ENCODE peak calls at places on chromosomes 1 and 21, in nine cellular contexts. Q is CD8-positive, alpha-beta memory T cell; U is ovary; W is breast epithelium; K is left ventricle myocardium inferior; B is fibroblast of lung; D is thoracic aorta; L is cardiac muscle cell; T is brain microvascular endothelial cell. X is an unnamed sample.

GRCh38 chr1:217135987-217136894 is 413.0 kb upstream of the ESRRG start:
- DNase-seq in Q (no peak), U (no peak), W (no peak), K (no peak), B (no peak), D (no peak), L (peak), T (no peak), X (no peak)

GRCh38 chr1:156001682-156002171 is 19.0 kb downstream of the SSR2 start:
- DNase-seq in Q (no peak), U (no peak), W (no peak), K (no peak), B (no peak), D (no peak), L (no peak), T (no peak), X (no peak)

GRCh38 chr1:50620680-50621329 is 197.6 kb upstream of the DMRTA2 start:
- DNase-seq in Q (no peak), U (no peak), W (no peak), K (no peak), B (peak), D (no peak), L (peak), T (no peak), X (no peak)

GRCh38 chr1:233097546-233098254 is 147.3 kb downstream of the NTPCR start:
- DNase-seq in Q (no peak), U (no peak), W (no peak), K (no peak), B (no peak), D (no peak), L (no peak), T (no peak), X (no peak)

GRCh38 chr1:118983558-118984021 is 4.6 kb downstream of the TBX15 start:
- DNase-seq in Q (no peak), U (no peak), W (no peak), K (no peak), B (no peak), D (no peak), L (no peak), T (peak), X (no peak)

GRCh38 chr1:46804926-46805325 is 6.1 kb downstream of the CYP4B1 start:
- DNase-seq in Q (no peak), U (no peak), W (no peak), K (no peak), B (no peak), D (no peak), L (no peak), T (no peak), X (no peak)

GRCh38 chr1:230379928-230380327 is 46.2 kb downstream of the PGBD5 start:
- DNase-seq in Q (no peak), U (no peak), W (no peak), K (no peak), B (no peak), D (no peak), L (no peak), T (no peak), X (no peak)

GRCh38 chr1:55646181-55646580 is 431.0 kb upstream of the USP24 start:
- DNase-seq in Q (no peak), U (no peak), W (no peak), K (no peak), B (no peak), D (no peak), L (no peak), T (no peak), X (no peak)

GRCh38 chr1:235075955-235076308 is 52.7 kb downstream of the TOMM20 start:
- DNase-seq in Q (no peak), U (no peak), W (no peak), K (no peak), B (no peak), D (no peak), L (no peak), T (no peak), X (no peak)

GRCh38 chr1:162077900-162078299 is 8.4 kb downstream of the NOS1AP start:
- DNase-seq in Q (no peak), U (no peak), W (no peak), K (no peak), B (no peak), D (no peak), L (no peak), T (no peak), X (no peak)

GRCh38 chr1:110634455-110635281 is 28.5 kb upstream of the KCNA2 start:
- DNase-seq in Q (peak), U (peak), W (peak), K (peak), B (peak), D (peak), L (no peak), T (no peak), X (peak)

GRCh38 chr1:39898648-39899603 is 2.8 kb downstream of the MYCL start:
- DNase-seq in Q (no peak), U (no peak), W (no peak), K (no peak), B (peak), D (no peak), L (peak), T (peak), X (peak)

GRCh38 chr1:225765982-225766674 is 11.5 kb upstream of the SRP9 start:
- DNase-seq in Q (no peak), U (no peak), W (peak), K (no peak), B (no peak), D (no peak), L (no peak), T (no peak), X (no peak)

GRCh38 chr1:66676616-66677298 is 75.5 kb upstream of the DYNLT5 start:
- DNase-seq in Q (no peak), U (no peak), W (no peak), K (no peak), B (peak), D (no peak), L (no peak), T (peak), X (no peak)

GRCh38 chr1:84427520-84428188 is 29.4 kb downstream of the DNASE2B start:
- DNase-seq in Q (no peak), U (no peak), W (no peak), K (no peak), B (no peak), D (no peak), L (no peak), T (peak), X (no peak)

GRCh38 chr1:86423473-86423872 is 498 bp upstream of the CLCA2 start:
- DNase-seq in Q (no peak), U (no peak), W (no peak), K (no peak), B (no peak), D (no peak), L (no peak), T (no peak), X (no peak)

GRCh38 chr1:226111865-226112395 is 49.4 kb downstream of the H3-3A start:
- DNase-seq in Q (no peak), U (no peak), W (no peak), K (no peak), B (no peak), D (no peak), L (no peak), T (no peak), X (no peak)

GRCh38 chr21:37469441-37469840 is 102.9 kb downstream of the DYRK1A start:
- DNase-seq in Q (no peak), U (no peak), W (no peak), K (no peak), B (no peak), D (no peak), L (no peak), T (no peak), X (no peak)

GRCh38 chr1:62964141-62964540 is 180.2 kb downstream of the ATG4C start:
- DNase-seq in Q (no peak), U (no peak), W (no peak), K (no peak), B (no peak), D (no peak), L (no peak), T (no peak), X (no peak)

GRCh38 chr21:41207401-41208388 is 39.7 kb downstream of the BACE2 start:
- DNase-seq in Q (no peak), U (no peak), W (peak), K (peak), B (peak), D (peak), L (peak), T (peak), X (peak)

GRCh38 chr1:92031281-92032110 is 1.7 kb downstream of the EPHX4 start:
- DNase-seq in Q (no peak), U (no peak), W (no peak), K (no peak), B (no peak), D (no peak), L (no peak), T (no peak), X (no peak)

GRCh38 chr1:172499636-172500141 is 33.3 kb upstream of the SUCO start:
- DNase-seq in Q (no peak), U (no peak), W (peak), K (no peak), B (no peak), D (no peak), L (no peak), T (peak), X (no peak)

GRCh38 chr1:22108343-22109135 is 34.4 kb downstream of the WNT4 start:
- DNase-seq in Q (no peak), U (peak), W (peak), K (no peak), B (no peak), D (no peak), L (no peak), T (no peak), X (no peak)

DNA sequence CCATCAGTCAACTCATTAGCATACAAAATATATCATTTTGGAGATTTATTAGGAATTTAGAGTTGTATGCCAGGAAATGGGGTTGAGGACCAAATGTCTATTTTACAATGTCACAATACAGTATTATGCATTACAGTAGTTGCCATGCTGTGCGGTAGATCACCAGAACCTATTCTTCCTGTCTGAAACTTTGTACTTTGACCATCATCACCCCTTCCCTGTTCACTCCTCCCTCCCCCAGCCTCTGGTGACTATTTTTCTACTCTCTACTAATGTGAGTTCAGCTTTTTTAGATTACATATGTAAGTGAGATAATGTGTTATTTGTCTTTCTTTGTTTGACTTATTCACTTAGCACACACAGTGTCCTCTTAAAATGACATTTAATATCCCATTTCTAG is 50.8 kb downstream of the PTBP2 start:
- DNase-seq in Q (no peak), U (no peak), W (no peak), K (no peak), B (no peak), D (no peak), L (no peak), T (no peak), X (no peak)
- H3K27ac ChIP-seq in Q (no peak), U (no peak), W (no peak), K (no peak), B (no peak), D (no peak), L (no peak), T (no peak), X (no peak)

DNA sequence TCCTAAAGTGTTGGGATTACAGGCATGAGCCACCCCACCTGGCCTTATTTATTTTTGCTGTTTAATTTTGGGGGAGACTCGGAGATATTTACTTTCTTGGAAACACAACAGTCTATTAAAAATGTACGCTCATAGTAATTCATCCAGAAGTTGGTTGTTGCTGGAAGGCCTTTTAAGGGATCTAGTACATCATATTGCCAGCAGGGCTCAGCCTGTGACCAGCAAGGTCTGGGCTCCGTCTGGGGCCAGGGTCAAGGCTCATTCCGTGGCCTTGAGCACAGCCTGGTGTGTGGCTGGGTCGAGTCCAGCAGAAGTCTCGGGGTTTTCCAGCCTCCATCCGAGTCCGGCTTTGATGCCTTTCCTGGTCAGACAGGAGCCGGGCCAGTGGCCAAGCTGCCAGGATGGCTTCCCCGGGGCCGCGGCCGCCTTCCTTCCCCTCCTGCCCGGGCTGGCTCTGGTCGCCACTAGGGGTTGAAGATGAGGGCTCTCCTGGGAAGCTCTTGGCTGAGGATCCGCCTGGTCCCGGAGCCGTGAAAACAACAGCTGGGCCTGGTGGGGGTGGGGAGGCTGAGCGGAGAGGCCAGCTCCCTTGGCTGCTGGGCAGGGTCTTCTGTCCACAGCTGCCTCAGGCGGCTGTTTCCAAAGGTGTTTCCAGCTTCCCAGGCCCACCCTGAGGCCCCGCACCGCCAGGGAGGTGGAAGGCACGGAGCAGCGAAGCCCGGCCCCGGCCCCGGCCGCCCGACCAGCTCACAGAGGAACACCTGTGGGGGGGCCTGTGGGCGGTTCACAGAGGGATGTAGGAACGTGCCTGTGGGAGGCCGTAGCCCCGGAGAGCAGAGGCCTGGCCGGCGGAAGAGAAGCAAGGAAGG is 5.1 kb upstream of the VWA1 start:
- DNase-seq in Q (no peak), U (peak), W (peak), K (peak), B (peak), D (no peak), L (peak), T (no peak), X (no peak)
- H3K27ac ChIP-seq in Q (no peak), U (peak), W (peak), K (peak), B (peak), D (peak), L (peak), T (no peak), X (peak)

DNA sequence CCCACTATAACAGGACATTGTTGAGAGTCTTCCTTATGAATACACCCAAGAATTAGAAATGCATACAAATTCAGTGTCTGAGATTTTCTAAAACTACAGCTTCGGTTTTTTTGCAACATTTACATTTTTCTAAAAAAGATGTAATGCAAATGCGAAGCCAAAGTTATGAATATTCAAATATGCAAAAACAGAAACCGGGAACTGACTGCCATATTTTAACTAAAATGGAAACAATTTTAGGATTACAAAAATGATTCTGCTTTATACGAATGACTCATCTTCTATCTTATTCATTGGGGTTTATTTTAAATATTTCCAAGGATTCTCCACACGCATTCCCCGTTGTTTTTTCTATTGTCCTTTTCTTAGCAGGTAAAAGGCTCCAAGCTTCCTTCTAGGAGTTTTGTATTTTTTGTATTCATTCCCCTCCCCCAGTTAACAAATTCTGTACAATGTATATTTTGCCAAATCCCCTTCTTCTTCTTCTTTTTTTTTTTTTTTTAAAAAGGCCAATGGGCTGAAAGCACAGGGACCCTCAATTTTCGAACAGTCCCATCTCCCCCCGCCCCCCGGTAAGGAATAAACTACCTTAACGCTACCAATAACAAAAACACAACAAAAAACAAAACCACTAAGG is 1.0 kb downstream of the ARPC5 start:
- DNase-seq in Q (no peak), U (no peak), W (no peak), K (no peak), B (no peak), D (no peak), L (no peak), T (no peak), X (no peak)
- H3K27ac ChIP-seq in Q (peak), U (no peak), W (peak), K (peak), B (peak), D (peak), L (peak), T (peak), X (peak)

GRCh38 chr1:16134906-16135305 is 21.0 kb downstream of the EPHA2 start:
- DNase-seq in Q (no peak), U (no peak), W (no peak), K (no peak), B (no peak), D (no peak), L (no peak), T (no peak), X (no peak)

GRCh38 chr1:16133007-16133961 is 22.6 kb downstream of the EPHA2 start:
- DNase-seq in Q (no peak), U (no peak), W (no peak), K (no peak), B (no peak), D (no peak), L (no peak), T (no peak), X (no peak)

GRCh38 chr1:16135501-16135900 is 20.4 kb downstream of the EPHA2 start:
- DNase-seq in Q (no peak), U (no peak), W (no peak), K (no peak), B (no peak), D (no peak), L (no peak), T (no peak), X (no peak)

GRCh38 chr1:16132325-16132785 is 23.5 kb downstream of the EPHA2 start:
- DNase-seq in Q (no peak), U (no peak), W (no peak), K (no peak), B (no peak), D (no peak), L (no peak), T (no peak), X (no peak)

DNA sequence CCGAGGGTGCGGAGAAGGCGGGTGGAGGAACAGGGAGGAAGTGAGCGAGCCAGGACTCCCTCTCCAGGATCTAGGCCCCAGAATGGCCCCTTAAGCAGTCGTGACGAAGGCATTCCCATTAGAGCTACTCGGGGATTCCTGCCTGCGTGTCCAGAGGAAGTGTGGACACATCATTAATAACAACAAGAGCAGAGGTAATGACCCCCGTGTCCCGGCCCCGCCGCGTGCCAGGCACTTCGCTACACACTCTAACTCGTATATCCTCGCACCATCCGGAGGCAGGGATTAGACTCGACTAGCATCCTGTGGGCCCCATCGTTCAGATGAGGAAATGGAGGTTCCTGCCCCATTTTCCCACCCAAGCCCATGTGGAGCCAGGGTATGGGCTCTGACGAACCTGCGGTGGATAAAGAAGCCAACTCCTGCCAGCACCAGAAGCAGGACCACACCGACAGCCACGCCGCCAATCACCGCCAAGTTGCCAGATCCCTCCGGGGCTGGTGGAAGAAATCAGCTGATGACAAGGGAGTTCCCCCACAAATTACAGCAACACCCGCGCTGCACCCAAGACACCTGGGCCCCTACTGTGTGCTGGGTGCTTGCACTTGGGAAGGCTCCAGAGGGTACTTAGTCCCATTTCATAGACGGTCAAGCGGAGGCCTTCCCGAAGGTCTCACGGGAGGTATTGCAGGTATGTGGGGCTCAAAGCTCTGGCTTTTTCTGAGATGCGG is 21.6 kb downstream of the EPHA2 start:
- DNase-seq in Q (no peak), U (no peak), W (no peak), K (no peak), B (no peak), D (no peak), L (no peak), T (no peak), X (no peak)
- H3K27ac ChIP-seq in Q (no peak), U (no peak), W (no peak), K (peak), B (no peak), D (no peak), L (no peak), T (no peak), X (no peak)

X was measured in substantia nigra.